ENCODE peak calls at places on chromosomes 16 and 17, in ten cellular contexts. J is H1, N is esophagus squamous epithelium, X is sigmoid colon, A is ovary, P is body of pancreas, Q is adrenal gland, T is IMR-90, Z is HCT116, I is heart left ventricle. R is an unnamed sample.

GRCh38 chr16:23469814-23470213 is 16.8 kb upstream of the COG7 start:
- DNase-seq in Z (peak; percentile 33), P (peak; percentile 71), A (no peak), N (no peak), J (no peak), Q (peak; percentile 54), I (no peak), X (no peak), T (peak; percentile 54), R (no peak)

GRCh38 chr17:63426041-63426916 is 19.8 kb downstream of the CYB561 start:
- DNase-seq in J (no peak), I (no peak), A (no peak), X (peak; percentile 42), Q (peak; percentile 17), T (no peak), Z (no peak), P (no peak), N (no peak), R (peak; percentile 59)

GRCh38 chr16:12268602-12269001 is 292.1 kb downstream of the SNX29 start:
- DNase-seq in X (no peak), Q (no peak), T (no peak), I (no peak), Z (no peak), N (no peak), A (no peak), J (no peak), P (no peak), R (no peak)

GRCh38 chr17:33459078-33459940 is 166.2 kb upstream of the ASIC2 start:
- DNase-seq in Z (no peak), A (no peak), T (no peak), N (no peak), X (no peak), Q (no peak), P (no peak), J (no peak), I (no peak), R (no peak)

GRCh38 chr17:79152636-79153035 is 78.0 kb downstream of the ENGASE start:
- DNase-seq in P (no peak), Q (no peak), A (no peak), Z (no peak), N (no peak), T (no peak), X (no peak), J (no peak), I (no peak), R (no peak)

GRCh38 chr17:63366238-63366561 is 79.9 kb downstream of the CYB561 start:
- DNase-seq in X (no peak), A (no peak), P (no peak), N (no peak), T (no peak), Q (no peak), J (no peak), Z (no peak), I (no peak), R (no peak)

GRCh38 chr16:21156767-21157467 is 1.6 kb upstream of the LDAF1 start:
- DNase-seq in Z (peak; percentile 78), P (peak; percentile 39), J (no peak), A (peak; percentile 53), X (peak; percentile 69), T (peak; percentile 83), N (no peak), Q (peak; percentile 42), I (no peak), R (no peak)

GRCh38 chr16:31880322-31880979 is 6.8 kb downstream of the ZNF267 start:
- DNase-seq in A (no peak), N (no peak), X (no peak), P (peak; percentile 44), I (no peak), Q (peak; percentile 42), T (peak; percentile 80), J (no peak), Z (no peak), R (no peak)

GRCh38 chr17:69417545-69418483 is 3.3 kb downstream of the MAP2K6 start:
- DNase-seq in J (no peak), Z (no peak), A (no peak), Q (no peak), P (no peak), I (no peak), X (no peak), N (no peak), T (no peak), R (no peak)

GRCh38 chr16:50820225-50820624 is 78.3 kb downstream of the CYLD start:
- DNase-seq in A (no peak), J (no peak), T (no peak), N (no peak), Q (no peak), P (no peak), X (no peak), Z (no peak), I (no peak), R (no peak)

GRCh38 chr16:67023689-67024088 is 5.3 kb upstream of the CBFB start:
- DNase-seq in T (no peak), Z (no peak), J (no peak), N (no peak), Q (no peak), I (no peak), X (no peak), P (no peak), A (no peak), R (no peak)

GRCh38 chr17:33927732-33928133 is 327.4 kb upstream of the CCL2 start:
- DNase-seq in P (no peak), Q (no peak), T (peak; percentile 29), N (no peak), J (no peak), I (no peak), A (no peak), X (no peak), Z (no peak), R (no peak)

GRCh38 chr16:27365142-27366089 is 36.6 kb upstream of the IL21R start:
- DNase-seq in A (no peak), T (peak; percentile 84), P (peak; percentile 25), J (no peak), I (no peak), Z (peak; percentile 69), N (no peak), X (no peak), Q (no peak), R (no peak)

GRCh38 chr17:50027639-50028206 is 28.2 kb upstream of the ITGA3 start:
- DNase-seq in J (no peak), P (peak; percentile 55), A (peak; percentile 67), T (peak; percentile 96), Q (peak; percentile 91), N (no peak), I (peak; percentile 76), X (peak; percentile 90), Z (peak; percentile 84), R (peak; percentile 92)

DNA sequence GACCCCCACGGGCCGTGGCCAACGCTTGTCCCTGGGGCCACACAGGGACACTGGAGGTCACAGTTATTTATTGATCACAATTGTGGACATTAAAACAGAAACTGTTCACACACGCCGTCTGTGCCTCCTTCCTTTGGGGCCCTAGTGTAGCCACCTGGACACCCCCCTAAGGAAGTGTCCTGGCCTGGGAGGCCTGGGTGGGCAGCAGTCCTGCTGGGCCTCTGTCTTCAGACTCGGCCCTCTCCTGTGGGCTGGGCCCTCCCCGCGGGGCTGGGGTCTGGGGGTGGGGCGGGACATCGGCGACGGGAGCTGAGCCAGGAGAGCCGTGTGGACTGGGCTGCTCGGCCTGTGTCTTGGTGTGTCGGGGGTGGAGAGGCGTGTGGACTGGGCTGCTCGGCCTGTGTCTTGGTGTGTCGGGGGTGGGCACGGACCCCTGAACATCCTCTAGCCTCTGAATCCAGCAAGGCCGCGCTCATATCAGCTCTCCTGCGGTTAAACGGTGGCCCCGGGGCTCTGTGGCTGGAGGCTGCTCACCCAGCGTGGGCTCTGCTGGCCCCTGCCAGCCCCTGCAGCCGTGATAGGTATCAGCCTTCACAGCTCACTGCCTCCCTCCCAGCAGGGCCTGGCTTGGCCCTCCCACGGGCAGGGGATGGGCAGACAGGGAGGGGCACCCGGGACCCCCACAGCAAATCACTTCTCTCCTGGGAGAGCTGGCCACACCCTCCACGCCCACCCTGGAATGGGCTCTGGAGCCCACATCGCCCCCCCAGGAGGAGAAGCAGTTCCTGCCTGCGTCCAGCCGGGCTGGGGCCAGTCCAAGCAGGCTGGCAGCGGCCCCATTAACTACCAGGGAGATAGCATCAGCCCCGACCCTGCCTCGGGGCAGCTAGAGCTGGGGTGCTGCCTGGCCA is 1.1 kb upstream of the NHLRC4 start:
- DNase-seq in A (no peak), T (peak; percentile 3), X (no peak), J (no peak), Z (no peak), I (no peak), P (no peak), Q (peak; percentile 56), N (no peak), R (no peak)
- H3K4me3 ChIP-seq in A (no peak overlapping the region), T (no peak overlapping the region), X (no peak overlapping the region), J (no peak overlapping the region), Z (no peak overlapping the region), I (no peak overlapping the region), P (no peak overlapping the region), Q (no peak overlapping the region), N (no peak overlapping the region), R (no peak overlapping the region)

GRCh38 chr17:81295678-81296381 is 723 bp upstream of the SLC38A10 start:
- DNase-seq in Z (peak; percentile 80), I (no peak), Q (peak; percentile 50), A (no peak), X (no peak), N (no peak), T (peak; percentile 33), P (peak; percentile 92), J (peak; percentile 23), R (no peak)
- TF ChIP-seq CTCF in Z (peak; percentile 34), I (peak; percentile 27), Q (peak; percentile 23), A (no peak), X (no peak), N (no peak), T (peak; percentile 37), P (peak; percentile 70), J (peak; percentile 39), R (no peak)

DNA sequence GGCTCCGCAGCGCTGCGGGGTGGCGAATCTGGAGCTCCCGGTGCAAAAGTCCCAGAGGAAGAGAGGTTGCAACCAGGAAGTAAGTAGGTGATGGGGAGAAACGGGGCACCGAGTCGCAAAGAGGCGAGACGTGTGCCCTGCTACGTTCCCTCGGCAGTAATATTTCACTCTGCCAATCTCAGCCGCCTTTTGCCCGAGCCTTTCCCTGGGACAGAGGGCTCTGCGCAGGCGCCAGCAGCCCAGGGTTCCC is at the start of gene NR1D1:
- DNase-seq in X (no peak), I (no peak), N (no peak), T (no peak), A (no peak), Z (no peak), Q (no peak), J (no peak), P (no peak), R (no peak)
- TF ChIP-seq POLR2A in X (peak; percentile 94), I (peak; percentile 83), N (peak; percentile 98), T (peak; percentile 92), A (no peak), Z (peak; percentile 65), Q (peak; percentile 100), J (peak; percentile 45), P (peak; percentile 99), R (peak; percentile 84)

DNA sequence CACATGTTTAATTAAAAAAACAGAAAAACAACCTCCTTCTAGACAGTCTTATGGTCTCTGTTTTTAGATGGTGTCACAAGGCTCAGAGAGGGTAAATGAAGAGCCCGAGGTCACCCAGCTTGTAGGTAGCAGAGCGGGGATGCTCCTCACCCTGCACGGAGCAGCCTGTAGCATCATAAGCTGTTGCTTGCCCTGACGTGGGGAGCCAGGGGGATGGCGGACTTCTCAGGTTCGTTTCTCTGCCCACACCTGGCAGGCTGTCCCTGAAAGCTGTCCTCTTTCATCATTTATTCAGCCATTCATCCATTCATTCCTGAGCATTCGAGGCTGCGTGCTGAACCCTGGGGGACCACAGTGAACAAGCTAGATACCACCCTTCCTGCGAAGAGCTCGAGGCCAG is 75.7 kb upstream of the KSR1 start:
- DNase-seq in I (no peak), J (no peak), T (no peak), N (no peak), Z (no peak), P (no peak), A (no peak), X (no peak), Q (no peak), R (peak; percentile 59)
- H3K4me3 ChIP-seq in I (no peak overlapping the region), J (no peak overlapping the region), T (no peak overlapping the region), N (no peak overlapping the region), Z (peak overlapping the region; percentile 13), P (no peak overlapping the region), A (peak overlapping the region; percentile 30), X (peak overlapping the region; percentile 22), Q (peak overlapping the region; percentile 37), R (no peak overlapping the region)